ENCODE peak calls at places on chromosome 5, in eight cellular contexts. W, P, A, C, S, Y, M and X are unnamed samples.

GRCh38 chr5:33423018-33423630 is 17.6 kb upstream of the TARS1 start:
- DNase-seq in W (peak), P (no peak), A (no peak), C (peak), S (no peak), Y (no peak), M (no peak), X (no peak)

GRCh38 chr5:74056789-74057164 is 430.8 kb downstream of the ARHGEF28 start:
- DNase-seq in W (no peak), P (peak), A (no peak), C (peak), S (peak), Y (peak), M (no peak), X (no peak)

GRCh38 chr5:61342066-61342465 is 10.0 kb downstream of the ZSWIM6 start:
- DNase-seq in W (no peak), P (no peak), A (no peak), C (peak), S (no peak), Y (no peak), M (no peak), X (peak)

GRCh38 chr5:116953251-116953934 is 378.8 kb upstream of the SEMA6A start:
- DNase-seq in W (no peak), P (no peak), A (no peak), C (no peak), S (no peak), Y (no peak), M (peak), X (no peak)

GRCh38 chr5:39570418-39571027 is 145.7 kb upstream of the DAB2 start:
- DNase-seq in W (no peak), P (no peak), A (no peak), C (peak), S (no peak), Y (peak), M (no peak), X (peak)

GRCh38 chr5:29561564-29561963 is 1631.9 kb upstream of the CDH6 start:
- DNase-seq in W (no peak), P (no peak), A (no peak), C (no peak), S (no peak), Y (no peak), M (no peak), X (no peak)

GRCh38 chr5:172436874-172437369 is 17.4 kb downstream of the SH3PXD2B start:
- DNase-seq in W (no peak), P (no peak), A (no peak), C (no peak), S (no peak), Y (no peak), M (no peak), X (no peak)

GRCh38 chr5:138258704-138259285 is 15.6 kb downstream of the GFRA3 start:
- DNase-seq in W (no peak), P (no peak), A (no peak), C (no peak), S (no peak), Y (no peak), M (no peak), X (peak)

GRCh38 chr5:112604741-112605390 is 132.8 kb upstream of the APC start:
- DNase-seq in W (peak), P (no peak), A (no peak), C (no peak), S (no peak), Y (no peak), M (no peak), X (no peak)
- TF ChIP-seq CTCF in W (peak), P (no peak), A (no peak), C (no peak), S (no peak), Y (no peak), M (peak), X (peak)

DNA sequence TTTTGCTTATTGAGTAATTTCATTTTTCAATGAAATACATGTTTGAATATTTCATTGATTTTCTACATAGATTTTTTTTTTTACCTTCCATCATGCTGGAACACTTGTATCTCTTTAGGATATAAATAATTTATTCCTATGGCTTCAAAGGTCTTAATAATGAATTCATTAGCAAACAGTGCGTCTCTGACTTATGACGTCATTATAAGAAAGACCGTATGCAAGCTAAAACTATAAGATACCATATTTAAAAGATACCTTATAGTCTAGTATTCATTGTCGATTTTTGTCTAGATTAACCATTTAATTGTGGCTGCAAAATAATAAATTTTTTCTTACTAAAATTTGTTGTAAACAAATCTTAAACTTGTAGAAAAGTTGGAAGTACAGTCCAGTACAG is 187.7 kb upstream of the CHD1 start:
- DNase-seq in W (no peak), P (no peak), A (no peak), C (no peak), S (no peak), Y (no peak), M (no peak), X (no peak)
- TF ChIP-seq CTCF in W (no peak), P (no peak), A (no peak), C (no peak), S (no peak), Y (no peak), M (no peak), X (no peak)

GRCh38 chr5:154189819-154190651 is 498 bp upstream of the GALNT10 start:
- DNase-seq in W (peak), P (peak), A (peak), C (peak), S (peak), Y (peak), M (peak), X (peak)
- TF ChIP-seq CTCF in W (peak), P (no peak), A (no peak), C (peak), S (no peak), Y (peak), M (peak), X (peak)

GRCh38 chr5:149938272-149938671 is 6.3 kb downstream of the PDE6A start:
- DNase-seq in W (no peak), P (peak), A (peak), C (peak), S (no peak), Y (peak), M (no peak), X (no peak)
- TF ChIP-seq CTCF in W (no peak), P (no peak), A (no peak), C (no peak), S (no peak), Y (no peak), M (no peak), X (no peak)

DNA sequence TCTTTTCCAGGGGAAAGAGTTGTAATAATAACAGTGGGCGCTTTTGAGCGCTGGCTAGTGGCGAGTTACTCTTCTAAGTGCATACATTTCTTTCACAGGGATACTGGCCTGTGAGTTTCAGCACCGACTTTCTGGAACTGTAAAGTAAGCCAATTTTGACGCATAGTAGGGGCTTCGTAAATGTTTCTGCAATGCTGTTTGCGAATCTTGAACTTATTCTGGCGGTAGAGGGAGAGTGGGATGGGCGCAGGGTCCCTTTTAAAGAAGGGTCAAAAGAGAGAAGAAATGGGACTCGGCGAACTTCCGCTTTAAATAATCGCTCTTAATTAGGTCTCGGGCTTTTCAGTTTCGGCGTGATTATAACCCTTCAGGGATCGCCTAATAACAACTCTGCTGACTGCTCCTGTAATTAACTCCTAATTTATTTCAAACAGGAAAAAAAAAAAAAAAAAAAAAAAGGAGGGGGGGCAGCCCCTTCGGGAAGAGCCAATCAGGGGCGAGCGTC is 351 bp upstream of the MSX2 start:
- DNase-seq in W (no peak), P (no peak), A (no peak), C (no peak), S (no peak), Y (peak), M (no peak), X (peak)
- TF ChIP-seq CTCF in W (no peak), P (no peak), A (no peak), C (no peak), S (no peak), Y (no peak), M (no peak), X (no peak)

DNA sequence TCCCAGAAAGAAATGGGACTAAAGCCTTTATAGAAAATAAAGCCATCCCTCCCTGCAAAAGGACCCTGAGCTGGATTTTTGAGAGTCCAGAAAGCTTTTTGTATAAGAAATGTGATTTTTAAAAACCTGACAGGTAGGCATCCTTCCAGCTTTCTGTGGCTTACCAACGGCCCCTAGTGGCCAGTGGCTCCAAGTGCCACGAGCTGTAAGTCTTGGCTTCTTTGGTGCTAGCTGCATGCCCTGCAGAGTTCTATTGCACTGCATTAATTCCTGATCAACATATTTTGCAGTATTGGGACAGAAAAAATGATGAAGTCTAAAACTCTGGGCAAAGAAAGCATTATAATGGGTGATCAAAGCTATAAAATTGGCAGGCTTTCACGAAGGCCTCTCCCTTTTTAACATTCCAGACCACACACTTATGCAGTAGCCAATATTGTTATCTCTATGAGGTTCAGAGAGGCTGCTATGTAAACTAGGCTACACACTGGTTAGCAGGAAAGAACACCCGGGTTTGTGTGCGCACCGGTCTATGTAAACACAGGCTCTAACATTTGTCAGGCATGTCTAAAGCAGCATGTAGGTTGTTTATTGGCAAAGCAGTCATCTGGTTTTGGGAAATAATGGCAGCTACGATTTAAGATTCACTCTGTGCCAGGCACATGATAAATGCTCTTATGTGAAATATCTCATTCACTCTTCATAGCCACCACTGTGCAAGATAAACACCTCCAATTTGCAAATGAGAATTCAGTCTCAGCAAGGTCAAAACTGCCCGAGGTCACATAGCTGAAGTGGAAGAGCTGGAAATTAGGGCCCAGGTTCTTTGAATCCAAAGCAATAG is 55.2 kb downstream of the NMUR2 start:
- DNase-seq in W (peak), P (peak), A (peak), C (peak), S (peak), Y (peak), M (peak), X (no peak)
- TF ChIP-seq CTCF in W (peak), P (peak), A (peak), C (peak), S (peak), Y (peak), M (peak), X (peak)

GRCh38 chr5:177487975-177488374 is 9.4 kb downstream of the PDLIM7 start:
- DNase-seq in W (no peak), P (no peak), A (no peak), C (no peak), S (no peak), Y (no peak), M (no peak), X (no peak)
- TF ChIP-seq CTCF in W (peak), P (no peak), A (no peak), C (peak), S (no peak), Y (no peak), M (no peak), X (no peak)